ENCODE peak calls at places on chromosomes 6 and 20, in nine cellular contexts. D is brain microvascular endothelial cell, U is heart left ventricle, R is upper lobe of right lung, Q is choroid plexus epithelial cell, F is fibroblast of the aortic adventitia, Z is cardiac fibroblast, G is esophagus squamous epithelium, B is body of pancreas. M is an unnamed sample.

GRCh38 chr6:89433637-89434499 is 916 bp downstream of the ANKRD6 start:
- DNase-seq in B (peak; percentile 52), F (no peak), Z (no peak), Q (no peak), R (peak; percentile 70), D (no peak), G (no peak), U (peak; percentile 23), M (no peak)

GRCh38 chr6:135922170-135922569 is 70.7 kb downstream of the PDE7B start:
- DNase-seq in Q (peak; percentile 98), U (peak; percentile 31), G (no peak), D (peak; percentile 92), F (peak; percentile 99), B (no peak), Z (peak; percentile 99), R (no peak), M (peak; percentile 94)

GRCh38 chr6:25042599-25042936 is 106.8 kb upstream of the RIPOR2 start:
- DNase-seq in F (no peak), Z (no peak), U (no peak), G (no peak), R (no peak), D (no peak), Q (no peak), B (no peak), M (no peak)

GRCh38 chr20:21862224-21862927 is 156.9 kb downstream of the PAX1 start:
- DNase-seq in G (no peak), B (no peak), R (no peak), Q (no peak), U (no peak), F (no peak), D (no peak), Z (no peak), M (no peak)

GRCh38 chr6:53432318-53433161 is 83.8 kb upstream of the ELOVL5 start:
- DNase-seq in D (peak; percentile 60), F (peak; percentile 68), G (no peak), Z (peak; percentile 84), R (no peak), Q (peak; percentile 96), U (no peak), B (no peak), M (peak; percentile 64)

GRCh38 chr20:17678295-17678694 is 3.7 kb downstream of the RRBP1 start:
- DNase-seq in G (no peak), Q (no peak), B (no peak), Z (no peak), U (no peak), R (no peak), D (no peak), F (no peak), M (no peak)

GRCh38 chr20:24738981-24739633 is 210.0 kb upstream of the CST7 start:
- DNase-seq in G (no peak), Q (peak; percentile 31), D (no peak), R (no peak), B (no peak), U (no peak), F (peak; percentile 3), Z (no peak), M (no peak)

GRCh38 chr6:104322849-104323248 is 536.9 kb downstream of the HACE1 start:
- DNase-seq in Z (no peak), F (no peak), G (no peak), D (no peak), B (no peak), U (no peak), R (no peak), Q (no peak), M (no peak)

GRCh38 chr6:83442752-83443151 is 11.9 kb upstream of the ME1 start:
- DNase-seq in Z (peak; percentile 47), F (peak; percentile 44), G (no peak), U (no peak), Q (peak; percentile 45), D (no peak), R (no peak), B (no peak), M (peak; percentile 61)

GRCh38 chr20:38242848-38243449 is 17.6 kb downstream of the KIAA1755 start:
- DNase-seq in Z (peak; percentile 50), R (peak; percentile 7), B (no peak), F (no peak), U (no peak), G (no peak), D (no peak), Q (peak; percentile 51), M (no peak)

GRCh38 chr6:85468326-85468725 is 18.4 kb downstream of the NT5E start:
- DNase-seq in Z (peak; percentile 56), F (no peak), Q (peak; percentile 50), R (no peak), B (no peak), U (no peak), G (no peak), D (no peak), M (no peak)

GRCh38 chr6:69729870-69730449 is 66.8 kb downstream of the LMBRD1 start:
- DNase-seq in F (peak; percentile 23), G (no peak), D (no peak), R (no peak), U (no peak), Z (peak; percentile 32), Q (peak; percentile 20), B (no peak), M (peak; percentile 7)

GRCh38 chr20:50587291-50587961 is 77.2 kb downstream of the PTPN1 start:
- DNase-seq in Q (no peak), F (no peak), R (peak; percentile 64), B (no peak), G (no peak), U (no peak), Z (no peak), D (no peak), M (no peak)

GRCh38 chr20:48760403-48760889 is 67.4 kb downstream of the PREX1 start:
- DNase-seq in B (no peak), Q (peak; percentile 48), Z (peak; percentile 71), U (peak; percentile 41), F (peak; percentile 39), D (peak; percentile 35), G (no peak), R (no peak), M (no peak)

GRCh38 chr6:35752330-35752729 is 15.5 kb downstream of the ARMC12 start:
- DNase-seq in Q (no peak), G (no peak), D (no peak), Z (no peak), R (no peak), U (no peak), F (no peak), B (no peak), M (no peak)
- H3K4me3 ChIP-seq in Q (no peak overlapping the region), G (no peak overlapping the region), D (no peak overlapping the region), Z (no peak overlapping the region), R (no peak overlapping the region), U (no peak overlapping the region), F (no peak overlapping the region), B (no peak overlapping the region), M (no peak overlapping the region)

DNA sequence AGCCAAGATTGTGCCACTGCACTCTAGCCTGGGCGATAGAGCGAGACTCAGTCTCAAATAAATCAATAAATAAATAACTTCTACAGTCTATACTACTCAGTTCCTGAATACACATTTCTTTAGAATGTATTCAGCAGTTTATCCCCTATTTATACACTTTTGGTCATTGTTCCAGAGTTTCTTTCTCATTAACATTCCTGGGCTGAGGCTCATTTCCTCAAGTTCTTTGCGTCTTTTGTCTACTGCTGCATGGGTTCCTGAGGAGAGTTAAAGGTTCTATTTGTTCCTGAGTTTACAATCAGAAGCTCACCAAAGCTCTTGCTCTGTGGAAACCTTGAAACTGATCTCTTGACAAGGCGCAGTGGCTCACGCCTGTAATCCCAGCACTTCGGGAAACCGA is 37.7 kb upstream of the SASH1 start:
- DNase-seq in R (no peak), B (no peak), U (no peak), F (peak; percentile 71), G (no peak), Z (peak; percentile 86), Q (no peak), D (peak; percentile 45), M (peak; percentile 31)
- TF ChIP-seq CTCF in R (no peak), B (no peak), U (no peak), F (no peak), G (no peak), Z (no peak), Q (no peak), D (no peak), M (no peak)

GRCh38 chr20:63553933-63554290 is at the start of gene FNDC11:
- DNase-seq in D (no peak), F (no peak), U (peak; percentile 50), B (peak; percentile 43), G (no peak), R (peak; percentile 78), Q (no peak), Z (peak; percentile 20), M (no peak)

GRCh38 chr20:63555661-63556381 is 1.9 kb downstream of the FNDC11 start:
- DNase-seq in F (no peak), Q (no peak), G (no peak), U (no peak), Z (no peak), R (no peak), D (no peak), B (no peak), M (no peak)

GRCh38 chr20:63552481-63553249 is 1.3 kb upstream of the FNDC11 start:
- DNase-seq in Q (no peak), F (no peak), B (no peak), D (no peak), Z (no peak), U (no peak), R (no peak), G (no peak), M (no peak)

GRCh38 chr20:63553251-63553932 is 567 bp upstream of the FNDC11 start:
- DNase-seq in G (peak; percentile 52), F (peak; percentile 78), U (peak; percentile 79), Z (peak; percentile 89), D (peak; percentile 64), Q (peak; percentile 85), R (peak; percentile 87), B (peak; percentile 81), M (no peak)

DNA sequence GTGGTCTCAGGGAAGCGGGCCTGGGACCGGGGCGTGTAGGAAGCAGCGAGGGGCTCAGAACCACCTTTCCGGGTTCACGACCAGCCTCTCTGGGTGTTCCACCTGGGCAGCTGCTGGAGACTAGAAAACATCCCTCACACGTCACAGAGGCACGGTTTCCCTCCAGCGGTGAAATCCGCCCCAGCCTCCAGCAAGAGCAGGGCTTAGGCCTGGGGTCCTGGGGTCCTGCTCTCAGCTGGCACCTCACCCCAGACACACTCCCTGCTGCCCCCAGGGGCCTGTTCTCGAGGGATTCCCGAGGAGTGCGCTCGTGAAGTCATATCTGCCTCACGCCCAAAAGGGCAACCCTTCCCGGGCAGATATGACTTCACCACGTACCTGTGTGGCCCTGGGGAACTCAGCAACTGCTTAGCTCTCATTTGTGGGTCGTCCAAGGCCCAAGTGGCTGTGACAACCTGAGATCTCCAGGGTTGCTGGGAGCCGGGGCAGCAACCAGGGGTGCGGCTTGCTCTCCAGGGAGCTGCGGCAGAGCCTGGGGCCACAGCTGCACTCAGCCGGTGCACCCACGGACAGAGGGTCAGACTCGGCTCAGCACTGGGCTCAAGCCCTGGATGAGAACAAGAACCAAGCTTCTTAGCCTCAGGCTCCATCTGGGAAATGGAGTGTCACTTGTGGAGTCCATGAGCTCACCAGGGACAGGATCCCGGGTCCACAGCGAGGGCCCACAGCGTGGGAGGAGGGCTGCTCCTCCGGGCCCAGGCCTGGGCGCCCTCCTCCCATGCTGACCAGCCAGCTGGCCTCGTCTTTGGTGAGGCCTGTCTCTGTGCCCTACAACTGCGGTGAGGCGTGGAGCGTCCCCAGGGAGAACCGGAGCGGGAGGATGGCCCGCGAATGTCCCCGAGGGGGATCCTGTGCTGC is 661 bp downstream of the FNDC11 start:
- DNase-seq in B (peak; percentile 30), G (no peak), R (no peak), D (no peak), U (no peak), F (no peak), Q (no peak), Z (no peak), M (no peak)
- H3K4me3 ChIP-seq in B (no peak overlapping the region), G (peak overlapping the region; percentile 60), R (peak overlapping the region; percentile 63), D (no peak overlapping the region), U (peak overlapping the region; percentile 64), F (peak overlapping the region; percentile 63), Q (no peak overlapping the region), Z (peak overlapping the region; percentile 62), M (peak overlapping the region; percentile 53)

GRCh38 chr6:4895971-4896370 is 107.9 kb downstream of the RPP40 start:
- DNase-seq in F (no peak), U (no peak), B (no peak), R (no peak), Z (no peak), G (no peak), D (no peak), Q (no peak), M (no peak)
- TF ChIP-seq CTCF in F (no peak), U (no peak), B (no peak), R (no peak), Z (no peak), G (no peak), D (no peak), Q (no peak), M (no peak)

M was measured in AG09309.